ENCODE peak calls at places on chromosomes 12 and 14, in six cellular contexts. One of them, this sample, is unnamed.

GRCh38 chr12:13211191-13211858 is 14.8 kb downstream of the EMP1 start:
- DNase-seq in DND-41: no peak
- DNase-seq in cardiac muscle cell: no peak
- DNase-seq in ovary: no peak
- DNase-seq in A549: no peak
- DNase-seq in IMR-90: peak; percentile 34
- DNase-seq in this sample: no peak

GRCh38 chr14:92653162-92653651 is 95.2 kb downstream of the LGMN start:
- DNase-seq in DND-41: no peak
- DNase-seq in cardiac muscle cell: no peak
- DNase-seq in ovary: no peak
- DNase-seq in A549: no peak
- DNase-seq in IMR-90: no peak
- DNase-seq in this sample: no peak

GRCh38 chr12:18443768-18444437 is 182.6 kb downstream of the PIK3C2G start:
- DNase-seq in DND-41: no peak
- DNase-seq in cardiac muscle cell: no peak
- DNase-seq in ovary: no peak
- DNase-seq in A549: no peak
- DNase-seq in IMR-90: peak; percentile 26
- DNase-seq in this sample: no peak

GRCh38 chr14:32711103-32711680 is 227.5 kb upstream of the NPAS3 start:
- DNase-seq in DND-41: peak; percentile 31
- DNase-seq in cardiac muscle cell: peak; percentile 67
- DNase-seq in ovary: no peak
- DNase-seq in A549: peak; percentile 32
- DNase-seq in IMR-90: peak; percentile 14
- DNase-seq in this sample: no peak

GRCh38 chr14:23076785-23077408 is 18.0 kb downstream of the ACIN1 start:
- DNase-seq in DND-41: peak; percentile 37
- DNase-seq in cardiac muscle cell: peak; percentile 53
- DNase-seq in ovary: no peak
- DNase-seq in A549: peak; percentile 33
- DNase-seq in IMR-90: peak; percentile 47
- DNase-seq in this sample: no peak

GRCh38 chr14:71524321-71524982 is 407.8 kb upstream of the RGS6 start:
- DNase-seq in DND-41: no peak
- DNase-seq in cardiac muscle cell: no peak
- DNase-seq in ovary: no peak
- DNase-seq in A549: no peak
- DNase-seq in IMR-90: no peak
- DNase-seq in this sample: no peak

GRCh38 chr12:57771271-57771872 is 533 bp downstream of the METTL1 start:
- DNase-seq in DND-41: peak; percentile 94
- DNase-seq in cardiac muscle cell: peak; percentile 94
- DNase-seq in ovary: peak; percentile 91
- DNase-seq in A549: peak; percentile 94
- DNase-seq in IMR-90: peak; percentile 90
- DNase-seq in this sample: peak; percentile 91

GRCh38 chr14:84520711-84521338 is 1009.1 kb upstream of the FLRT2 start:
- DNase-seq in DND-41: no peak
- DNase-seq in cardiac muscle cell: peak; percentile 66
- DNase-seq in ovary: no peak
- DNase-seq in A549: no peak
- DNase-seq in IMR-90: peak; percentile 5
- DNase-seq in this sample: no peak

GRCh38 chr12:12290206-12290605 is 23.4 kb upstream of the LRP6 start:
- DNase-seq in DND-41: no peak
- DNase-seq in cardiac muscle cell: no peak
- DNase-seq in ovary: no peak
- DNase-seq in A549: no peak
- DNase-seq in IMR-90: no peak
- DNase-seq in this sample: no peak

GRCh38 chr14:29814153-29815057 is 113.2 kb downstream of the PRKD1 start:
- DNase-seq in DND-41: no peak
- DNase-seq in cardiac muscle cell: peak; percentile 76
- DNase-seq in ovary: peak; percentile 63
- DNase-seq in A549: no peak
- DNase-seq in IMR-90: peak; percentile 44
- DNase-seq in this sample: no peak

GRCh38 chr14:96690713-96691383 is 106.3 kb upstream of the VRK1 start:
- DNase-seq in DND-41: no peak
- DNase-seq in cardiac muscle cell: no peak
- DNase-seq in ovary: no peak
- DNase-seq in A549: no peak
- DNase-seq in IMR-90: no peak
- DNase-seq in this sample: no peak

GRCh38 chr12:26434299-26434915 is 239.0 kb downstream of the SSPN start:
- DNase-seq in DND-41: no peak
- DNase-seq in cardiac muscle cell: peak; percentile 72
- DNase-seq in ovary: no peak
- DNase-seq in A549: peak; percentile 77
- DNase-seq in IMR-90: peak; percentile 68
- DNase-seq in this sample: no peak

GRCh38 chr12:104888892-104889291 is 69.2 kb downstream of the SLC41A2 start:
- DNase-seq in DND-41: no peak
- DNase-seq in cardiac muscle cell: no peak
- DNase-seq in ovary: no peak
- DNase-seq in A549: no peak
- DNase-seq in IMR-90: no peak
- DNase-seq in this sample: no peak

GRCh38 chr12:124750149-124750656 is 113.5 kb downstream of the SCARB1 start:
- DNase-seq in DND-41: peak; percentile 58
- DNase-seq in cardiac muscle cell: no peak
- DNase-seq in ovary: no peak
- DNase-seq in A549: no peak
- DNase-seq in IMR-90: no peak
- DNase-seq in this sample: no peak

DNA sequence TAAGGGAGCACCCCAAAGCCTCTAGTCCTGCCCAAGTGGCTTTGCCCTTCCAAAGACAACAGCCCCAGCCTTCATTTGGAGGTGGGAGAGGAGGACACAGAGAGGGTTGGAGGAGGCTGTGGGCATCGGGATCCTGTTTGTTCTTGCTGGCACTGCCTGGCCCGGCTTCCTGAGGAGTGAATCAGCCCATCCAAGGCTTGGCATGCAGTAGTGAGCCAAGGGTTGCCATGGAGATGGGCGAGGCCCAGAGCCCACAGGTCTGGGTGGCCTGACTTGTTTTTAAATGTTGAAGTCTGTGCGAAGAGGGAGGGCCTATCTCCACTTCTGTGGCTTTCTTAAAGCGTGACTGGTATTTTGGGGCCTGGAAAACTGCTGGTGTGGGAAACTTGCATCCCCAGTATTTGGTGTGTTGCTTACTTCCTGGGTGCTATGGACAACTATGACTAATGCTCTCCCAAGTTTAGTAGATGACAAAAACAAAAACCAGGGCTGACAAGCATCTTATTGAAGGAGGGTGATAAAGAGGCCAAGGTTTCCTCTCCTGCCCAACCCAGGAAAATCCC is 15.8 kb downstream of the CD9 start:
- DNase-seq in DND-41: no peak
- DNase-seq in cardiac muscle cell: peak; percentile 83
- DNase-seq in ovary: no peak
- DNase-seq in A549: peak; percentile 96
- DNase-seq in IMR-90: peak; percentile 33
- DNase-seq in this sample: peak; percentile 88
- H3K4me1 ChIP-seq in DND-41: no peaks in the 10 kb centered on the region
- H3K4me1 ChIP-seq in cardiac muscle cell: peaks cover 4% of the 10 kb centered on the region
- H3K4me1 ChIP-seq in ovary: peaks cover 2% of the 10 kb centered on the region
- H3K4me1 ChIP-seq in A549: peaks cover 49% of the 10 kb centered on the region
- H3K4me1 ChIP-seq in IMR-90: peaks cover 25% of the 10 kb centered on the region
- H3K4me1 ChIP-seq in this sample: peaks cover 66% of the 10 kb centered on the region

GRCh38 chr14:73460691-73461127 is 2.4 kb upstream of the NUMB start:
- DNase-seq in DND-41: no peak
- DNase-seq in cardiac muscle cell: peak; percentile 74
- DNase-seq in ovary: no peak
- DNase-seq in A549: no peak
- DNase-seq in IMR-90: peak; percentile 77
- DNase-seq in this sample: peak; percentile 45

GRCh38 chr14:73457935-73458218 is 469 bp downstream of the NUMB start:
- DNase-seq in DND-41: no peak
- DNase-seq in cardiac muscle cell: no peak
- DNase-seq in ovary: no peak
- DNase-seq in A549: no peak
- DNase-seq in IMR-90: no peak
- DNase-seq in this sample: peak; percentile 59

GRCh38 chr14:73457050-73457934 is 1.1 kb downstream of the NUMB start:
- DNase-seq in DND-41: peak; percentile 37
- DNase-seq in cardiac muscle cell: peak; percentile 26
- DNase-seq in ovary: peak; percentile 27
- DNase-seq in A549: peak; percentile 47
- DNase-seq in IMR-90: peak; percentile 33
- DNase-seq in this sample: peak; percentile 64

GRCh38 chr14:73455294-73455693 is 3.1 kb downstream of the NUMB start:
- DNase-seq in DND-41: no peak
- DNase-seq in cardiac muscle cell: no peak
- DNase-seq in ovary: no peak
- DNase-seq in A549: no peak
- DNase-seq in IMR-90: no peak
- DNase-seq in this sample: no peak

GRCh38 chr14:73458219-73458976 is at the start of gene NUMB:
- DNase-seq in DND-41: peak; percentile 99
- DNase-seq in cardiac muscle cell: peak; percentile 100
- DNase-seq in ovary: peak; percentile 98
- DNase-seq in A549: peak; percentile 100
- DNase-seq in IMR-90: peak; percentile 100
- DNase-seq in this sample: peak; percentile 97
- TF ChIP-seq CTCF in DND-41: peak; percentile 32
- TF ChIP-seq CTCF in cardiac muscle cell: no peak
- TF ChIP-seq CTCF in ovary: peak; percentile 19
- TF ChIP-seq CTCF in A549: no peak
- TF ChIP-seq CTCF in IMR-90: no peak
- TF ChIP-seq CTCF in this sample: no peak

DNA sequence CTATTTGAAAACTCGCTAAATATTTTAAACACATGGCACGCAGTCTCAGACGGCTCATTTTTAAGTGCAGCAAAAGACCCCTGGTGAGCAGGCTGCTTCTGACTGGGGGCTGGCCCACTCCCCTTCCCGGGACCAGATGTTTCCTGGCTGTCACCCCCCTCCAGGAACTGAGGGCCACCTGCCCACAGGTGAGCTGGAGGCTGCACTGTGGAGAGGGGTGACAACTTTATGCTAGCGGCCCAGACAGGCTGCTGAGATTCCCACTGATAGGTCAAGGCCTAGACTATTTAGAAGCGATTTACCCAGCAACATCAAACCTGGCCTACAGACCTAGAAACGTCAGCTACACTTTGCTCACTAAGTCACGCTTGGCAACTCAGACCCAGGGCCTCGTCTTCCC is 92.1 kb downstream of the BCL11B start:
- DNase-seq in DND-41: no peak
- DNase-seq in cardiac muscle cell: no peak
- DNase-seq in ovary: no peak
- DNase-seq in A549: no peak
- DNase-seq in IMR-90: no peak
- DNase-seq in this sample: no peak
- H3K4me1 ChIP-seq in DND-41: no peaks in the 10 kb centered on the region
- H3K4me1 ChIP-seq in cardiac muscle cell: no peaks in the 10 kb centered on the region
- H3K4me1 ChIP-seq in ovary: no peaks in the 10 kb centered on the region
- H3K4me1 ChIP-seq in A549: no peaks in the 10 kb centered on the region
- H3K4me1 ChIP-seq in IMR-90: no peaks in the 10 kb centered on the region
- H3K4me1 ChIP-seq in this sample: peaks cover 6% of the 10 kb centered on the region

GRCh38 chr12:29902043-29902442 is 118.3 kb upstream of the TMTC1 start:
- DNase-seq in DND-41: no peak
- DNase-seq in cardiac muscle cell: no peak
- DNase-seq in ovary: no peak
- DNase-seq in A549: no peak
- DNase-seq in IMR-90: no peak
- DNase-seq in this sample: no peak

GRCh38 chr12:29899212-29899931 is 115.6 kb upstream of the TMTC1 start:
- DNase-seq in DND-41: no peak
- DNase-seq in cardiac muscle cell: no peak
- DNase-seq in ovary: no peak
- DNase-seq in A549: no peak
- DNase-seq in IMR-90: no peak
- DNase-seq in this sample: no peak

GRCh38 chr12:29895966-29896365 is 112.2 kb upstream of the TMTC1 start:
- DNase-seq in DND-41: no peak
- DNase-seq in cardiac muscle cell: no peak
- DNase-seq in ovary: no peak
- DNase-seq in A549: no peak
- DNase-seq in IMR-90: no peak
- DNase-seq in this sample: no peak

GRCh38 chr12:29907486-29907885 is 123.7 kb upstream of the TMTC1 start:
- DNase-seq in DND-41: no peak
- DNase-seq in cardiac muscle cell: peak; percentile 64
- DNase-seq in ovary: no peak
- DNase-seq in A549: no peak
- DNase-seq in IMR-90: no peak
- DNase-seq in this sample: no peak

DNA sequence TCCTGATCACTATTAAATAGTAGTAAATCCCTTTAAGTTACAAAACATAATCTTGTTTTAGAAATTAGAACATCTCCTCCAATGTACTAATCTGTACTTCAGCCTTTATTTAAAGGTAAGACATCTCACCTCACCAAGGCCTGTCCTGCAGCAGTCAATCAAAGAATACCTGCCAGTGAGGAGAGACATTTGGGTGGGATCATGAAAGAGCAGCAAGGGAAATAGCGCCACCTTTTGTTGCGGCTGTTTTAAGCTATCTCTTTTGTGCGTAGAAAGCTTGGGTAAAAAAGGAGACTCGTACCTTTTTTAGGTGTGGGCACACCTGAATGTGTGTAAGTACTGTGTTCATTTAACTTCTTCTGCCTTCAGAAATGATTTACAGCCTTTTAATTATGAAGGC is 117.8 kb upstream of the TMTC1 start:
- DNase-seq in DND-41: no peak
- DNase-seq in cardiac muscle cell: no peak
- DNase-seq in ovary: no peak
- DNase-seq in A549: no peak
- DNase-seq in IMR-90: no peak
- DNase-seq in this sample: no peak
- TF ChIP-seq CTCF in DND-41: no peak
- TF ChIP-seq CTCF in cardiac muscle cell: no peak
- TF ChIP-seq CTCF in ovary: no peak
- TF ChIP-seq CTCF in A549: no peak
- TF ChIP-seq CTCF in IMR-90: no peak
- TF ChIP-seq CTCF in this sample: no peak

GRCh38 chr12:111407371-111408115 is 1.8 kb downstream of the SH2B3 start:
- DNase-seq in DND-41: no peak
- DNase-seq in cardiac muscle cell: no peak
- DNase-seq in ovary: no peak
- DNase-seq in A549: no peak
- DNase-seq in IMR-90: no peak
- DNase-seq in this sample: no peak

GRCh38 chr12:111406474-111407370 is 999 bp downstream of the SH2B3 start:
- DNase-seq in DND-41: peak; percentile 67
- DNase-seq in cardiac muscle cell: no peak
- DNase-seq in ovary: peak; percentile 33
- DNase-seq in A549: no peak
- DNase-seq in IMR-90: no peak
- DNase-seq in this sample: no peak

GRCh38 chr12:111405856-111406473 is at the start of gene SH2B3:
- DNase-seq in DND-41: peak; percentile 80
- DNase-seq in cardiac muscle cell: no peak
- DNase-seq in ovary: no peak
- DNase-seq in A549: no peak
- DNase-seq in IMR-90: peak; percentile 48
- DNase-seq in this sample: no peak

GRCh38 chr12:111405149-111405855 is 421 bp upstream of the SH2B3 start:
- DNase-seq in DND-41: peak; percentile 99
- DNase-seq in cardiac muscle cell: peak; percentile 93
- DNase-seq in ovary: peak; percentile 95
- DNase-seq in A549: peak; percentile 95
- DNase-seq in IMR-90: peak; percentile 86
- DNase-seq in this sample: peak; percentile 98

GRCh38 chr12:111404362-111405148 is 1.2 kb upstream of the SH2B3 start:
- DNase-seq in DND-41: peak; percentile 68
- DNase-seq in cardiac muscle cell: peak; percentile 52
- DNase-seq in ovary: no peak
- DNase-seq in A549: no peak
- DNase-seq in IMR-90: no peak
- DNase-seq in this sample: peak; percentile 55
- H3K4me1 ChIP-seq in DND-41: peaks cover 43% of the 10 kb centered on the region
- H3K4me1 ChIP-seq in cardiac muscle cell: no peaks in the 10 kb centered on the region
- H3K4me1 ChIP-seq in ovary: peaks cover 8% of the 10 kb centered on the region
- H3K4me1 ChIP-seq in A549: peaks cover 23% of the 10 kb centered on the region
- H3K4me1 ChIP-seq in IMR-90: peaks cover 16% of the 10 kb centered on the region
- H3K4me1 ChIP-seq in this sample: peaks cover 23% of the 10 kb centered on the region

This sample was measured in mucosa of descending colon.